ENCODE peak calls at places on chromosomes 4 and X, in four cellular contexts. B, W, A and Q are unnamed samples.
A peak's percentile ranks its signal among the peaks of the same experiment; 100 is the strongest.

GRCh38 chr4:17009871-17010367 is 111.5 kb upstream of the LDB2 start:
- DNase-seq in A (no peak), B (no peak), W (no peak), Q (no peak)

GRCh38 chrX:46587753-46588171 is 14.2 kb downstream of the CHST7 start:
- DNase-seq in A (peak; percentile 22), W (no peak), B (peak; percentile 17), Q (no peak)

GRCh38 chr4:154503598-154503997 is 12.0 kb upstream of the DCHS2 start:
- DNase-seq in B (no peak), A (no peak), W (no peak), Q (no peak)

GRCh38 chr4:184464759-184465454 is 9.4 kb downstream of the IRF2 start:
- DNase-seq in W (no peak), B (no peak), A (no peak), Q (no peak)

GRCh38 chr4:40864531-40864930 is 114.8 kb downstream of the NSUN7 start:
- DNase-seq in B (no peak), A (no peak), W (no peak), Q (no peak)

GRCh38 chr4:3112979-3113469 is 38.5 kb downstream of the HTT start:
- DNase-seq in B (no peak), A (no peak), W (no peak), Q (no peak)

GRCh38 chr4:10020871-10021676 is at the start of gene SLC2A9:
- DNase-seq in A (no peak), B (peak; percentile 34), W (no peak), Q (peak; percentile 75)

GRCh38 chr4:25908491-25908901 is 5.5 kb upstream of the SMIM20 start:
- DNase-seq in W (no peak), B (no peak), A (no peak), Q (no peak)

GRCh38 chr4:70297581-70297980 is 37.2 kb upstream of the CABS1 start:
- DNase-seq in A (no peak), B (no peak), W (no peak), Q (no peak)

GRCh38 chrX:53476371-53476770 is 42.2 kb upstream of the HSD17B10 start:
- DNase-seq in A (no peak), W (no peak), B (no peak), Q (no peak)

GRCh38 chr4:149845643-149846208 is 30.1 kb upstream of the IQCM start:
- DNase-seq in W (no peak), B (no peak), A (no peak), Q (no peak)

GRCh38 chrX:38220936-38221386 is 290 bp upstream of the SRPX start:
- DNase-seq in B (peak; percentile 52), W (no peak), A (peak; percentile 34), Q (no peak)

GRCh38 chrX:118495958-118496762 is 545 bp downstream of the DOCK11 start:
- DNase-seq in W (peak; percentile 81), B (peak; percentile 49), A (peak; percentile 21), Q (peak; percentile 86)

GRCh38 chrX:72392816-72393800 is 87.4 kb upstream of the CITED1 start:
- DNase-seq in W (no peak), A (no peak), B (no peak), Q (no peak)

GRCh38 chrX:38654302-38654701 is 93.0 kb downstream of the TSPAN7 start:
- DNase-seq in B (no peak), W (no peak), A (no peak), Q (no peak)

GRCh38 chr4:6917445-6918241 is 8.0 kb downstream of the TBC1D14 start:
- DNase-seq in W (peak; percentile 93), A (peak; percentile 46), B (peak; percentile 61), Q (no peak)

GRCh38 chr4:6915041-6916005 is 5.7 kb downstream of the TBC1D14 start:
- DNase-seq in A (no peak), W (no peak), B (no peak), Q (no peak)

GRCh38 chr4:6914448-6914847 is 4.8 kb downstream of the TBC1D14 start:
- DNase-seq in W (no peak), B (no peak), A (no peak), Q (no peak)

GRCh38 chr4:6916587-6917444 is 7.2 kb downstream of the TBC1D14 start:
- DNase-seq in A (no peak), B (no peak), W (peak; percentile 76), Q (no peak)

GRCh38 chr4:6916069-6916586 is 6.5 kb downstream of the TBC1D14 start:
- DNase-seq in A (no peak), W (no peak), B (no peak), Q (no peak)
- H3K4me1 ChIP-seq in A (peaks cover 31% of the 10 kb centered on the region), W (peaks cover 75% of the 10 kb centered on the region), B (peaks cover 67% of the 10 kb centered on the region), Q (no peaks in the 10 kb centered on the region)

DNA sequence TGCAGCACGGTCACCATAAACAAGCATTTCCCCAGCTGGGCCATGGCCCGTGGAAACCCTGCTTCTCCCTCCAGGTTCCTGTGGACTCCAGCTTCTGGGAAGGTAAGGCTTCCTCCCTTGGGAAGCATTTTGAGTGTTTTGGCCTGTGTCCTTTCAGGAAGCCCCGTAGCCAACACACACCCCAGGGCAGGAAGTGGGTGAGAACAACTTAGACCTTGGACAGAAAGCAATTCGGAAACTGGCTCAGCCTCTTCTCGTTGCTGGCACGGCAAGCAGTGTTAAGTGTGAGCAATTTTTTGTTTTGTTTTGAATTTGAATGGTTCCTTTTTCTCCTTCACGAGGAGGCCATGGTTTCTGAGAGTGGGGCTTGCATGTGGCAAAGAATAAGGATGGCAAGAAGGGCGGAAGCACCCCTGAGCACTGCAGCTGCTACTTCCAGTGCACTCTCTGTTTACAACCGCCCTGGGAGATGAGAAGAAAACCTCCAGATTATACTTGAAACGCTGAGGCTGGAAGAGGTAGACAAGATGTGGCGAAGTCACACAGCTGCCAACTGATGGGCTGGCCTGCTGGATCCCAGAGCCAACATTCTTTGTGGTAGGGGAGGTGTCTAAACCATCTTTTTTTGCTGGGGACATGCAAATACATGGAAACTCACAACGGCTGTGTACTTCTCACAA is 14.1 kb upstream of the CYTL1 start:
- DNase-seq in B (peak; percentile 26), W (no peak), A (peak; percentile 34), Q (peak; percentile 62)
- H3K4me1 ChIP-seq in B (peaks cover 23% of the 10 kb centered on the region), W (peaks cover 30% of the 10 kb centered on the region), A (peaks cover 11% of the 10 kb centered on the region), Q (no peaks in the 10 kb centered on the region)

GRCh38 chr4:86558258-86558657 is 35.9 kb upstream of the PTPN13 start:
- DNase-seq in W (no peak), A (no peak), B (no peak), Q (no peak)
- H3K4me1 ChIP-seq in W (peaks cover 13% of the 10 kb centered on the region), A (no peaks in the 10 kb centered on the region), B (no peaks in the 10 kb centered on the region), Q (no peaks in the 10 kb centered on the region)

DNA sequence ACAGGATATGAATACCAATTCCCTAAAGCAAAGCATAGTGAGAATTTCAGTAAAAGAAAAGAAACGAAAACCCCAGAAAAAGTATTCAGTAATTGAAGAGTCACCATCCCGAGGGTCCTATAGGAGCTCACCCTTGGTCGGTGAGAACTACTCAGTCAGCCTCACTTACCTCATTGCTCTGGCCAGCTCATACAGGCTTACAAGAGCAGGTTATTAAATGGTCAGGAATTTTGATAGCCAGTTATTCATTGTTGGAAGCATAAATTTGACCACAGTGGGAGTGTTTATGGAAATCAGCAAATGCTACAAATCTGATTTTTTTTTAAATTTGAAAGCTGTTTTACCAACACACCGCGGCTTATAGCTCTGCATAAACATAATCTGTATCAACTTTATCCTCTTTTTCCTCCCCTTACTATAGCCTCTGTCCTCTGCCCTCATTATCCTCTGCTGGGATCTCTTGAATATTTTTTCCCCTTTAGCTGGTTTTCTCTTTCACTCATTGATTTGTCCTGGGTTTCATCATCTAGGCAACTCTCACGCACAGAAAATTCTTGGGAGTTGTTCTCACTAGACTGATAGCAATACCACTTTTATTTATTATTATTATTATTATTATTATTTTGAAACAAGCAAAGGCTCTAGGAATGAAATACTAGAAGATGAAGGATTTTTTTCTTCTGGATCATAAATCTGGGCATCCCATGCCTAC is 11.1 kb upstream of the CXCL2 start:
- DNase-seq in W (no peak), A (no peak), B (no peak), Q (no peak)
- H3K4me1 ChIP-seq in W (peaks cover 42% of the 10 kb centered on the region), A (peaks cover 56% of the 10 kb centered on the region), B (peaks cover 65% of the 10 kb centered on the region), Q (peaks cover 5% of the 10 kb centered on the region)

GRCh38 chr4:74111576-74111975 is 12.6 kb upstream of the CXCL2 start:
- DNase-seq in W (no peak), A (no peak), B (no peak), Q (no peak)
- H3K4me1 ChIP-seq in W (peaks cover 45% of the 10 kb centered on the region), A (peaks cover 50% of the 10 kb centered on the region), B (peaks cover 57% of the 10 kb centered on the region), Q (peaks cover 7% of the 10 kb centered on the region)

GRCh38 chr4:94516067-94516466 is 64.3 kb downstream of the PDLIM5 start:
- DNase-seq in B (no peak), W (no peak), A (no peak), Q (no peak)

GRCh38 chr4:94515365-94515764 is 63.6 kb downstream of the PDLIM5 start:
- DNase-seq in B (no peak), W (no peak), A (no peak), Q (no peak)

GRCh38 chr4:94516999-94517398 is 65.3 kb downstream of the PDLIM5 start:
- DNase-seq in B (no peak), W (no peak), A (no peak), Q (no peak)

GRCh38 chr4:94519019-94519418 is 67.3 kb downstream of the PDLIM5 start:
- DNase-seq in A (no peak), B (no peak), W (no peak), Q (no peak)

DNA sequence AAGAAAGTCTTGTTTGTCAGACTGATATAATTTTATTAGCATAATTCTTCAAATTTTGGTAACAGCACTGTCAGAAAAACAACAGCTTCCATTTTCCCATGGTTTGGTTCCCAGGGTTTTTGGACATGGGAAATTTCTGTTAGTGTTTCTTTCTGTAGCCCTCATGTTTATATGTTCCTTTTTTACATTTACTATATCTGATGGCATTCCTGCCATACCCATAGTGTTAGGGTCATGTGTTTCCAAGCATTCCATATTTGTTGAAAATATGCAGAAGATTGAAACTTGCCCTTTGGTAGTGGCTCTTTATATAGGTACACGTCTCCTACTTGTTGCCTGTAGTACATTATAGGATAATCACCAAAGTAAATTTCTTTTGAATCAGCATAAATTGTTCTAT is 65.8 kb downstream of the PDLIM5 start:
- DNase-seq in B (no peak), W (no peak), A (no peak), Q (no peak)
- H3K4me1 ChIP-seq in B (peaks cover 89% of the 10 kb centered on the region), W (peaks cover 42% of the 10 kb centered on the region), A (peaks cover 58% of the 10 kb centered on the region), Q (peaks cover 2% of the 10 kb centered on the region)

DNA sequence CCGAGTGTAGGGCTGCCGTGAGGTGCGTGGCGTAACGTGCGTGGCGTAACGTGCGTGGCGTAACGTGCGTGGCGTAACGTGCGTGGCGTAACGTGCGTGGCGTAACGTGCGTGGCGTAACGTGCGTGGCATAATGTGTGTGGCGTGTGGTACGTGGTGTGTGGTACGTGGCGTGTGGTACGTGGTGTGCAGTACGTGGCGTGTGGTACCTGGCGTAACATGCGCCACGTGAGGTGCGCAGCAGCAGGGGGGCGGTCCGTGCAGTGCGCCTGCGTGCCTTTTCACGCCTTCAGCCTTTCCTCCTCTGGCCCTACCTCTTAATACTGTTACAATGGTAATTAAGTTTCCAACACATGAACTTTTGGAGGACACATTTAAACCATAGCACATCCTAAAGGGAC is at the start of gene TFDP3:
- DNase-seq in W (no peak), A (no peak), B (no peak), Q (no peak)
- H3K4me1 ChIP-seq in W (no peaks in the 10 kb centered on the region), A (no peaks in the 10 kb centered on the region), B (no peaks in the 10 kb centered on the region), Q (no peaks in the 10 kb centered on the region)

GRCh38 chrX:70042399-70043371 is 7.1 kb downstream of the AWAT2 start:
- DNase-seq in W (no peak), B (no peak), A (no peak), Q (no peak)
- H3K4me1 ChIP-seq in W (no peaks in the 10 kb centered on the region), B (no peaks in the 10 kb centered on the region), A (no peaks in the 10 kb centered on the region), Q (no peaks in the 10 kb centered on the region)